ENCODE peak calls at places on chromosome 4, in four cellular contexts. One of them, this sample, is unnamed.

GRCh38 chr4:20043992-20044391 is 207.7 kb upstream of the SLIT2 start:
- DNase-seq in adrenal gland: no peak
- DNase-seq in thyroid gland: no peak
- DNase-seq in stimulated activated CD4-positive, alpha-beta T cell treated with anti-CD3 and anti-CD28 coated beads, Interleukin-1b, Interleukin-23, amount 100 ng/mL, for 4 hours: no peak
- DNase-seq in this sample: no peak

GRCh38 chr4:149409186-149410056 is 406.2 kb downstream of the IQCM start:
- DNase-seq in stimulated activated CD4-positive, alpha-beta T cell treated with anti-CD3 and anti-CD28 coated beads, Interleukin-1b, Interleukin-23, amount 100 ng/mL, for 4 hours: no peak
- DNase-seq in adrenal gland: peak
- DNase-seq in thyroid gland: no peak
- DNase-seq in this sample: no peak

GRCh38 chr4:14636563-14636962 is 365.7 kb upstream of the CPEB2 start:
- DNase-seq in stimulated activated CD4-positive, alpha-beta T cell treated with anti-CD3 and anti-CD28 coated beads, Interleukin-1b, Interleukin-23, amount 100 ng/mL, for 4 hours: no peak
- DNase-seq in thyroid gland: no peak
- DNase-seq in adrenal gland: no peak
- DNase-seq in this sample: no peak

GRCh38 chr4:72701987-72702819 is 133.2 kb upstream of the ADAMTS3 start:
- DNase-seq in thyroid gland: peak
- DNase-seq in adrenal gland: peak
- DNase-seq in stimulated activated CD4-positive, alpha-beta T cell treated with anti-CD3 and anti-CD28 coated beads, Interleukin-1b, Interleukin-23, amount 100 ng/mL, for 4 hours: no peak
- DNase-seq in this sample: no peak

GRCh38 chr4:8320386-8320750 is 50.8 kb downstream of the HTRA3 start:
- DNase-seq in stimulated activated CD4-positive, alpha-beta T cell treated with anti-CD3 and anti-CD28 coated beads, Interleukin-1b, Interleukin-23, amount 100 ng/mL, for 4 hours: no peak
- DNase-seq in thyroid gland: no peak
- DNase-seq in adrenal gland: no peak
- DNase-seq in this sample: no peak

GRCh38 chr4:108398836-108399235 is 221.5 kb upstream of the RPL34 start:
- DNase-seq in adrenal gland: no peak
- DNase-seq in thyroid gland: no peak
- DNase-seq in stimulated activated CD4-positive, alpha-beta T cell treated with anti-CD3 and anti-CD28 coated beads, Interleukin-1b, Interleukin-23, amount 100 ng/mL, for 4 hours: no peak
- DNase-seq in this sample: no peak

GRCh38 chr4:38071801-38072567 is 111.8 kb downstream of the PTTG2 start:
- DNase-seq in stimulated activated CD4-positive, alpha-beta T cell treated with anti-CD3 and anti-CD28 coated beads, Interleukin-1b, Interleukin-23, amount 100 ng/mL, for 4 hours: no peak
- DNase-seq in adrenal gland: no peak
- DNase-seq in thyroid gland: no peak
- DNase-seq in this sample: no peak

GRCh38 chr4:185911556-185912064 is 99.6 kb upstream of the SORBS2 start:
- DNase-seq in stimulated activated CD4-positive, alpha-beta T cell treated with anti-CD3 and anti-CD28 coated beads, Interleukin-1b, Interleukin-23, amount 100 ng/mL, for 4 hours: no peak
- DNase-seq in thyroid gland: no peak
- DNase-seq in adrenal gland: peak
- DNase-seq in this sample: no peak

GRCh38 chr4:163493643-163494359 is 689 bp upstream of the TMA16 start:
- DNase-seq in adrenal gland: no peak
- DNase-seq in thyroid gland: no peak
- DNase-seq in stimulated activated CD4-positive, alpha-beta T cell treated with anti-CD3 and anti-CD28 coated beads, Interleukin-1b, Interleukin-23, amount 100 ng/mL, for 4 hours: no peak
- DNase-seq in this sample: no peak

GRCh38 chr4:183241322-183241640 is 78.8 kb downstream of the CLDN22 start:
- DNase-seq in adrenal gland: no peak
- DNase-seq in thyroid gland: no peak
- DNase-seq in stimulated activated CD4-positive, alpha-beta T cell treated with anti-CD3 and anti-CD28 coated beads, Interleukin-1b, Interleukin-23, amount 100 ng/mL, for 4 hours: no peak
- DNase-seq in this sample: no peak

GRCh38 chr4:177728361-177729152 is 286.3 kb upstream of the AGA start:
- DNase-seq in stimulated activated CD4-positive, alpha-beta T cell treated with anti-CD3 and anti-CD28 coated beads, Interleukin-1b, Interleukin-23, amount 100 ng/mL, for 4 hours: no peak
- DNase-seq in thyroid gland: no peak
- DNase-seq in adrenal gland: no peak
- DNase-seq in this sample: no peak

GRCh38 chr4:119518230-119518892 is 110.2 kb downstream of the PDE5A start:
- DNase-seq in adrenal gland: no peak
- DNase-seq in thyroid gland: no peak
- DNase-seq in stimulated activated CD4-positive, alpha-beta T cell treated with anti-CD3 and anti-CD28 coated beads, Interleukin-1b, Interleukin-23, amount 100 ng/mL, for 4 hours: no peak
- DNase-seq in this sample: no peak

GRCh38 chr4:56048621-56049427 is 100.1 kb downstream of the CEP135 start:
- DNase-seq in thyroid gland: peak
- DNase-seq in adrenal gland: peak
- DNase-seq in stimulated activated CD4-positive, alpha-beta T cell treated with anti-CD3 and anti-CD28 coated beads, Interleukin-1b, Interleukin-23, amount 100 ng/mL, for 4 hours: peak
- DNase-seq in this sample: no peak

GRCh38 chr4:174256277-174256713 is 27.2 kb downstream of the FBXO8 start:
- DNase-seq in thyroid gland: no peak
- DNase-seq in stimulated activated CD4-positive, alpha-beta T cell treated with anti-CD3 and anti-CD28 coated beads, Interleukin-1b, Interleukin-23, amount 100 ng/mL, for 4 hours: no peak
- DNase-seq in adrenal gland: no peak
- DNase-seq in this sample: no peak

GRCh38 chr4:89000844-89001360 is 56.1 kb downstream of the FAM13A start:
- DNase-seq in thyroid gland: no peak
- DNase-seq in stimulated activated CD4-positive, alpha-beta T cell treated with anti-CD3 and anti-CD28 coated beads, Interleukin-1b, Interleukin-23, amount 100 ng/mL, for 4 hours: no peak
- DNase-seq in adrenal gland: no peak
- DNase-seq in this sample: no peak

GRCh38 chr4:179307297-179308136 is 1865.3 kb upstream of the AGA start:
- DNase-seq in thyroid gland: no peak
- DNase-seq in stimulated activated CD4-positive, alpha-beta T cell treated with anti-CD3 and anti-CD28 coated beads, Interleukin-1b, Interleukin-23, amount 100 ng/mL, for 4 hours: no peak
- DNase-seq in adrenal gland: peak
- DNase-seq in this sample: no peak

GRCh38 chr4:77538574-77539157 is 67.0 kb upstream of the CXCL13 start:
- DNase-seq in adrenal gland: peak
- DNase-seq in thyroid gland: peak
- DNase-seq in stimulated activated CD4-positive, alpha-beta T cell treated with anti-CD3 and anti-CD28 coated beads, Interleukin-1b, Interleukin-23, amount 100 ng/mL, for 4 hours: no peak
- DNase-seq in this sample: no peak

GRCh38 chr4:38132140-38132673 is 172.0 kb downstream of the PTTG2 start:
- DNase-seq in stimulated activated CD4-positive, alpha-beta T cell treated with anti-CD3 and anti-CD28 coated beads, Interleukin-1b, Interleukin-23, amount 100 ng/mL, for 4 hours: peak
- DNase-seq in adrenal gland: peak
- DNase-seq in thyroid gland: no peak
- DNase-seq in this sample: peak

This sample was measured in activated T-helper 9 cell treated with anti-CD3 and anti-CD28 coated beads, Interleukin-2, amount 50 U/mL, for 16 hours.